ENCODE peak calls at places on chromosome 13, in seven cellular contexts. H is neural progenitor cell, X is ovary, E is GM06990, R is uterus, P is GM23248, Z is pancreas. C is an unnamed sample. For H3K27me3, the result is how much of the 10 kb centered on the place peaks cover.

GRCh38 chr13:40064723-40065122 is 409.3 kb downstream of the COG6 start:
- DNase-seq in H (no peak), X (no peak), E (no peak), R (peak), P (peak), Z (no peak), C (peak)

GRCh38 chr13:51737609-51738008 is 66.4 kb downstream of the DHRS12 start:
- DNase-seq in H (no peak), X (no peak), E (no peak), R (no peak), P (no peak), Z (no peak), C (no peak)

GRCh38 chr13:106038752-106039151 is 496.7 kb downstream of the EFNB2 start:
- DNase-seq in H (no peak), X (no peak), E (no peak), R (no peak), P (peak), Z (no peak), C (peak)

GRCh38 chr13:25046985-25047660 is 48.8 kb upstream of the PABPC3 start:
- DNase-seq in H (peak), X (no peak), E (no peak), R (no peak), P (peak), Z (no peak), C (peak)

GRCh38 chr13:76856141-76856571 is 30.0 kb downstream of the KCTD12 start:
- DNase-seq in H (no peak), X (no peak), E (no peak), R (no peak), P (peak), Z (no peak), C (peak)

GRCh38 chr13:25561842-25562241 is 190.1 kb downstream of the ATP8A2 start:
- DNase-seq in H (no peak), X (no peak), E (no peak), R (no peak), P (no peak), Z (no peak), C (no peak)

GRCh38 chr13:114115191-114115671 is 17.2 kb downstream of the RASA3 start:
- DNase-seq in H (no peak), X (peak), E (no peak), R (peak), P (peak), Z (no peak), C (peak)

GRCh38 chr13:114025432-114026127 is 51.7 kb upstream of the C13orf46 start:
- DNase-seq in H (peak), X (peak), E (peak), R (peak), P (no peak), Z (peak), C (no peak)

GRCh38 chr13:43284162-43284561 is 260.8 kb downstream of the DNAJC15 start:
- DNase-seq in H (no peak), X (no peak), E (no peak), R (no peak), P (peak), Z (no peak), C (peak)

GRCh38 chr13:101452519-101453485 is at the start of gene ITGBL1:
- DNase-seq in H (no peak), X (no peak), E (no peak), R (no peak), P (peak), Z (no peak), C (no peak)

GRCh38 chr13:44815507-44816074 is 173.7 kb downstream of the NUFIP1 start:
- DNase-seq in H (peak), X (peak), E (no peak), R (peak), P (peak), Z (peak), C (peak)

GRCh38 chr13:52850396-52851152 is 2.1 kb upstream of the PCDH8 start:
- DNase-seq in H (peak), X (peak), E (peak), R (peak), P (peak), Z (peak), C (peak)

GRCh38 chr13:110506859-110507566 is 54.5 kb downstream of the RAB20 start:
- DNase-seq in H (no peak), X (peak), E (no peak), R (peak), P (no peak), Z (peak), C (peak)

GRCh38 chr13:42393573-42394360 is 121.8 kb downstream of the AKAP11 start:
- DNase-seq in H (no peak), X (no peak), E (no peak), R (no peak), P (no peak), Z (no peak), C (no peak)

GRCh38 chr13:41284512-41285288 is 21.3 kb upstream of the MTRF1 start:
- DNase-seq in H (no peak), X (no peak), E (no peak), R (no peak), P (peak), Z (no peak), C (peak)

GRCh38 chr13:29849731-29850212 is 645 bp downstream of the UBL3 start:
- DNase-seq in H (peak), X (peak), E (peak), R (peak), P (peak), Z (peak), C (peak)

GRCh38 chr13:58018020-58018419 is 386.5 kb downstream of the PCDH17 start:
- DNase-seq in H (no peak), X (no peak), E (no peak), R (no peak), P (no peak), Z (no peak), C (no peak)

GRCh38 chr13:99199541-99200432 is 867 bp upstream of the UBAC2 start:
- DNase-seq in H (no peak), X (no peak), E (no peak), R (no peak), P (peak), Z (no peak), C (no peak)

GRCh38 chr13:99198630-99199029 is 2.0 kb upstream of the UBAC2 start:
- DNase-seq in H (no peak), X (no peak), E (no peak), R (no peak), P (no peak), Z (no peak), C (peak)

GRCh38 chr13:99196466-99197256 is 4.0 kb upstream of the UBAC2 start:
- DNase-seq in H (no peak), X (no peak), E (no peak), R (no peak), P (no peak), Z (no peak), C (peak)

GRCh38 chr13:99200433-99201167 is at the start of gene UBAC2:
- DNase-seq in H (peak), X (peak), E (peak), R (peak), P (peak), Z (peak), C (peak)

GRCh38 chr13:99197257-99197651 is 3.4 kb upstream of the UBAC2 start:
- DNase-seq in H (no peak), X (no peak), E (no peak), R (no peak), P (no peak), Z (no peak), C (no peak)
- H3K4me3 ChIP-seq in H (no peak), X (no peak), E (no peak), R (no peak), P (no peak), Z (no peak), C (no peak)

GRCh38 chr13:112443191-112444000 is 67.2 kb downstream of the SPACA7 start:
- DNase-seq in H (peak), X (no peak), E (no peak), R (no peak), P (peak), Z (no peak), C (no peak)

GRCh38 chr13:112444001-112444311 is 67.8 kb downstream of the SPACA7 start:
- DNase-seq in H (peak), X (peak), E (peak), R (peak), P (peak), Z (peak), C (peak)

GRCh38 chr13:112446347-112446861 is 70.2 kb downstream of the SPACA7 start:
- DNase-seq in H (no peak), X (no peak), E (no peak), R (no peak), P (no peak), Z (no peak), C (no peak)

GRCh38 chr13:112445411-112446271 is 69.5 kb downstream of the SPACA7 start:
- DNase-seq in H (no peak), X (no peak), E (no peak), R (no peak), P (no peak), Z (no peak), C (no peak)

GRCh38 chr13:112444416-112445399 is 68.6 kb downstream of the SPACA7 start:
- DNase-seq in H (no peak), X (no peak), E (no peak), R (no peak), P (no peak), Z (no peak), C (no peak)
- H3K27me3 ChIP-seq in H (under half), X (under half), E (under half), R (under half), P (under half), Z (under half), C (under half)

GRCh38 chr13:20713751-20714150 is 10.3 kb downstream of the IL17D start:
- DNase-seq in H (no peak), X (no peak), E (no peak), R (no peak), P (peak), Z (no peak), C (no peak)

GRCh38 chr13:20715340-20715732 is 11.8 kb downstream of the IL17D start:
- DNase-seq in H (no peak), X (no peak), E (no peak), R (no peak), P (peak), Z (no peak), C (no peak)

GRCh38 chr13:20713014-20713376 is 9.5 kb downstream of the IL17D start:
- DNase-seq in H (peak), X (no peak), E (no peak), R (no peak), P (peak), Z (no peak), C (no peak)

GRCh38 chr13:20714161-20714560 is 10.7 kb downstream of the IL17D start:
- DNase-seq in H (no peak), X (no peak), E (no peak), R (no peak), P (peak), Z (no peak), C (no peak)

DNA sequence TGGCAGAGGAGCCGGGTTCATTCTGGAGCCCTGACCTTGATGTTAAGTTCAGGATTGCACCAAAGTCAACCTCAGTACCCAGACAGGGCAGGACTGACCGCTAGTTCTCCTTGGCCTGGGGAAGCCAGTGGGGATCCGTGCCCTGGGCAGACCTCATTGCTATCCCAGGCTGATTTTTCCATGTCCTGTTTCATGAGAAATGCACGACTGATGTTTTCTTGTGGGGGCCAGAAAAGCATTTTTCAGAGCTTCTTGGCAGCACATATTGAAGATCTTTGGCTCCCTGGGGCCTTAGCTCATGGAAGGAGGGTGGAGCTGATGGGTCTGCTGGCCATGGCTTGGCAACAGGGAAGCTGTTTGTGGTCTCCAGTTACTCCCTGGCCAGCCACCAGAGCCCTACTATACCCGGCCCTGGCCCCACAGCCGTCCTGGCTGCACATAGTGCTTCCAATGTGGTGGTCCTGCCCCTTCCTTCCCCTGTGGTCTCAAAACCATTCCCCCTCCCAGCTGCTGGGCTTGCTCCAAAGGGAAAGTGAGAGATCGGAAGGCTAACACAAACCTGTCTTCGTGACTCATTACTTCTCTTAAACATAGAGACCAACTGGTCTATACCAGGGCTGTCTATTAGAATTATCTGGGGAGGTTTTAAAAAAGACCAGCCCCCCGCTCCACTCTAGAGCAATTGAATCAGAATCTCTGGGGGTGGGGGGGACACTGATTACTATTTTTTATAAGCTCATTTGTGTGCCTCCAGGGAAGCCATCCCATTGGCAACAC is 11.3 kb downstream of the IL17D start:
- DNase-seq in H (no peak), X (peak), E (no peak), R (peak), P (peak), Z (no peak), C (no peak)
- H3K4me3 ChIP-seq in H (no peak), X (no peak), E (no peak), R (no peak), P (peak), Z (no peak), C (no peak)

DNA sequence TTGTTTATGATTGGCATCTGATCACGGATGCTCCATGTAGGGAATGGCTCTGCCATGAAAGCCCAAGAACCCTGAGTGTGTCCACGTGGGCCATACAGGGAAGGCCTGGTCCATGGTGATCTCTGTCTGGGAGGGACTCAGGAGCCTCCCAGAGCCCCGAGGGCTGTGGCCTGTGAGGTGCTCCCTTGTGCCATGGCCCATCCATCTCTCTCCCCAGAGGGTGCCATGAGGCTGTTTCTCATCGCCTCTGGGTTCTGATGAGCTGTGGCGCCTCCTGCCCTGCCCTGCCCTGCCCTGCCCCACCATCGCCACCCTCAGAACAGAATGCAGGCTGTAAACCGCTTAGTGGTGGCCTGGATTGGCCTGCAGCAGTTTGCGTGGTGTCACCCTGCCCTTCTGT is 83.1 kb downstream of the ATP11A start:
- DNase-seq in H (no peak), X (no peak), E (no peak), R (no peak), P (no peak), Z (no peak), C (no peak)
- H3K27me3 ChIP-seq in H (under half), X (under half), E (under half), R (under half), P (under half), Z (under half), C (under half)

GRCh38 chr13:60121288-60121687 is 42.4 kb downstream of the DIAPH3 start:
- DNase-seq in H (no peak), X (no peak), E (no peak), R (no peak), P (no peak), Z (no peak), C (no peak)
- H3K4me3 ChIP-seq in H (no peak), X (no peak), E (no peak), R (no peak), P (no peak), Z (no peak), C (no peak)